ENCODE peak calls at places on chromosome 14, in ten cellular contexts. R is uterus; T is GM23248; N is iPS DF 6.9; Y is esophagus squamous epithelium; Z is lung; A is MM.1S; G is gastrocnemius medialis; D is CD8-positive, alpha-beta memory T cell; Q is astrocyte. W is an unnamed sample. For H3K36me3, the result is how much of the 10 kb centered on the place peaks cover.

GRCh38 chr14:76985540-76986260 is 42.8 kb downstream of the IRF2BPL start:
- DNase-seq in Z (no peak), Y (no peak), Q (peak), N (no peak), A (no peak), T (peak), R (no peak), D (no peak), G (no peak), W (peak)

GRCh38 chr14:63426838-63427237 is 108.1 kb upstream of the GPHB5 start:
- DNase-seq in Z (no peak), T (no peak), G (no peak), Q (peak), R (no peak), A (no peak), D (no peak), Y (no peak), N (no peak), W (no peak)

GRCh38 chr14:100914597-100915021 is 11.1 kb upstream of the RTL1 start:
- DNase-seq in Y (no peak), R (no peak), Z (no peak), G (no peak), T (peak), N (no peak), D (no peak), Q (peak), A (no peak), W (no peak)

GRCh38 chr14:79585845-79586244 is 625.5 kb downstream of the DIO2 start:
- DNase-seq in N (no peak), A (no peak), Z (no peak), R (no peak), Q (peak), G (no peak), Y (no peak), T (no peak), D (no peak), W (no peak)

GRCh38 chr14:52112336-52113018 is 43.6 kb upstream of the NID2 start:
- DNase-seq in R (no peak), A (no peak), T (peak), Z (no peak), Q (peak), N (no peak), Y (no peak), G (no peak), D (no peak), W (no peak)

GRCh38 chr14:44961151-44961729 is 507 bp downstream of the KLHL28 start:
- DNase-seq in Z (peak), R (peak), A (peak), G (peak), D (peak), Q (peak), N (no peak), T (peak), Y (no peak), W (peak)

GRCh38 chr14:51957950-51958349 is 31.4 kb upstream of the RTRAF start:
- DNase-seq in Z (no peak), Q (peak), G (no peak), D (no peak), T (peak), A (no peak), Y (no peak), N (no peak), R (no peak), W (no peak)

GRCh38 chr14:70771781-70772212 is 37.5 kb downstream of the MAP3K9 start:
- DNase-seq in T (no peak), Q (peak), A (no peak), R (no peak), G (no peak), N (peak), Y (no peak), Z (no peak), D (no peak), W (peak)

GRCh38 chr14:94601961-94602391 is 10.2 kb upstream of the SERPINA3 start:
- DNase-seq in G (peak), Q (peak), Y (no peak), D (no peak), A (no peak), T (peak), R (peak), Z (peak), N (no peak), W (peak)

GRCh38 chr14:92400579-92401444 is 77.8 kb downstream of the SLC24A4 start:
- DNase-seq in D (no peak), Z (no peak), Q (no peak), G (no peak), R (no peak), A (no peak), Y (no peak), T (no peak), N (no peak), W (no peak)

GRCh38 chr14:73712540-73713141 is 1.5 kb downstream of the PNMA1 start:
- DNase-seq in A (no peak), Q (no peak), N (no peak), D (no peak), R (no peak), Y (no peak), G (no peak), T (peak), Z (no peak), W (peak)

GRCh38 chr14:50633954-50634353 is 34.2 kb downstream of the SAV1 start:
- DNase-seq in Z (no peak), Q (no peak), N (no peak), Y (no peak), G (no peak), A (no peak), D (no peak), T (no peak), R (no peak), W (no peak)

GRCh38 chr14:68145036-68145435 is 325.5 kb downstream of the RAD51B start:
- DNase-seq in R (no peak), T (no peak), N (no peak), A (no peak), G (no peak), Z (no peak), Q (no peak), D (no peak), Y (no peak), W (no peak)

GRCh38 chr14:94162466-94162865 is 11.7 kb upstream of the PPP4R4 start:
- DNase-seq in G (no peak), D (no peak), T (no peak), Z (no peak), A (no peak), Q (no peak), Y (no peak), N (no peak), R (no peak), W (no peak)

GRCh38 chr14:23186913-23187654 is 3.6 kb upstream of the SLC7A8 start:
- DNase-seq in N (no peak), Y (no peak), R (peak), A (peak), G (peak), D (no peak), T (peak), Q (peak), Z (no peak), W (peak)

GRCh38 chr14:92481811-92482559 is 31.6 kb upstream of the RIN3 start:
- DNase-seq in R (no peak), D (no peak), A (no peak), Y (no peak), G (no peak), N (no peak), T (no peak), Q (no peak), Z (peak), W (no peak)

GRCh38 chr14:61555056-61555838 is 140.1 kb upstream of the HIF1A start:
- DNase-seq in Z (no peak), Y (no peak), D (no peak), R (no peak), N (no peak), T (peak), Q (peak), G (no peak), A (no peak), W (no peak)

GRCh38 chr14:80350707-80351106 is 139.4 kb upstream of the DIO2 start:
- DNase-seq in Y (no peak), Z (no peak), Q (no peak), T (no peak), R (no peak), D (no peak), A (no peak), G (no peak), N (no peak), W (no peak)

GRCh38 chr14:95183532-95184412 is 26.4 kb upstream of the DICER1 start:
- DNase-seq in A (no peak), Q (no peak), Z (no peak), G (no peak), N (no peak), Y (no peak), T (no peak), R (no peak), D (no peak), W (no peak)

GRCh38 chr14:100868621-100869370 is 34.7 kb downstream of the RTL1 start:
- DNase-seq in R (no peak), A (no peak), Q (no peak), N (no peak), Y (no peak), Z (no peak), G (no peak), T (no peak), D (no peak), W (no peak)

DNA sequence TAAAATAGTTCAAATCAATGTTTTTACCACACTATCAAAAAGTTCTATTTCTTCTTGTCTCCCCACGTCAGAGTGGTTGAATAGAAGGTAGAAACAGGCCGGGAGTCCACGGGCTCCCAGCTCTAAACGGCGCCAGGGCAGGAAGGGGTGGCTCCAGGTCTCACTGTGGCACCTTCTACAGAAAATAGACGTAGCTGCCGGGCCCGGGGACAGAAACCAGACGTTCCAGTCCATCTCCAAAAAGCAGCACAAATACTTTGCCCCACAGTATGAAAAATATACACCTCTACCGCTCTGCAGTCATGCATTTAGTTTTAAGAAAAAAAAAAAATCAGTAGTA is 30.9 kb downstream of the CCNK start:
- DNase-seq in Q (no peak), A (no peak), D (no peak), G (no peak), Y (no peak), R (no peak), Z (no peak), N (no peak), T (no peak), W (no peak)
- H3K36me3 ChIP-seq in Q (under half), A (under half), D (under half), G (under half), Y (half or more), R (under half), Z (under half), N (under half), T (under half), W (under half)

DNA sequence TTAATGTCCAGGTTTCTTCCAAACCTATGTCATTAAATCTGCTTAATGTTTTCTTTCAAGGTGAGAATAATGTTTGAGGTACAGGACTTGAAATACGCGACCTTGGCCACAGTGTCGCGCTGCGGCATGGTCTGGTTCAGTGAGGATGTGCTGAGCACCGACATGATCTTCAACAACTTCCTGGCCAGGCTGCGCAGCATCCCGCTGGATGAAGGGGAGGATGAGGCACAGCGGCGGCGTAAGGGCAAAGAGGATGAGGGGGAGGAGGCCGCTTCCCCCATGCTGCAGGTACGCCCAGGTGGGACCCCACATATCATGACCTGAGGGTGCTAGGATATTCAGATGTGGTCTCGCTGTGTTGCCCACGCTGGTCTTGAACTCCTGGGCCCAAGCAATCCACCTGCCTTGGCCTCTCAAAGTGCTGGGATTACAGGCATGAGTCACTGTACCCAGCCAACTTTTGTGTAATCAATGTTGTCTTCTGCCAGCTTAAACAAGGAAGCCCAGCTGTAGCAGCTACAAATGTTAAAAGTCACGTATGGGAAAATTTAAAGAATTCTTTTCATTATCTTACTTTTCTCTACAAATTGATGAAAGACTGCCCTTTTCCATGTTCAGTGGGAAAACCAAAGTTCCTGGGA is 50.8 kb downstream of the DYNC1H1 start:
- DNase-seq in T (peak), Q (no peak), D (no peak), G (no peak), Y (no peak), A (no peak), Z (no peak), R (no peak), N (no peak), W (no peak)
- H3K36me3 ChIP-seq in T (half or more), Q (half or more), D (half or more), G (half or more), Y (half or more), A (under half), Z (half or more), R (under half), N (half or more), W (half or more)

DNA sequence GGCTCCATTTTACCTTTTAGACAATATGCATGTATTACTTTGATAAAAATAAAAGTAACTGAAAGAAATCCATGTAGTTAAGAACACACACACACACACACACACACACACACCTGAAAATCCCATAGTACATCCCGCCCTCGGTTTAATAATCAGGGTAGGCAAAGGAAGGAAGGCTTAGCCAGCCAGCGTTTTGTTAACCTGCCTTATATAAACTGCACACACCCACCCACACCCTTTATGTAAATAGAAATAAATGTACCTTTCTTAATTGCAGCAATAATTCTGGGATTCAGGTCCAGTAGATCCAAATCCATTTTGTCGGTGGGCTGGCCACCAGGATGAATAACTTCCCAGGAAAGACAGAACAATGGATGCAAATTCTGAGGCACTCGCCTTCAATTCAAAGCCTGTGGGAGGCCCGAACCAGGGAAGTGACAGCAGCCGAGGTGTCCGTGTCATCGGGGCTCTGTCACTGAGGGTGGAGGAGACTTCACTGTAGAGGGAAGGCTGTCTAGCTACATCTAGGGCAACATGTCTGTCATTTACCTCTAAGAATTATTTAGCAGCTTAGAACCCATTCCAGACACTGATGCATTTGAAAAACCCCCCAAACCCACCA is 4.4 kb downstream of the XRCC3 start:
- DNase-seq in A (no peak), G (no peak), T (no peak), Q (no peak), Y (no peak), Z (no peak), R (no peak), N (no peak), D (no peak), W (peak)
- H3K36me3 ChIP-seq in A (under half), G (under half), T (under half), Q (under half), Y (under half), Z (under half), R (under half), N (under half), D (under half), W (under half)

GRCh38 chr14:35083530-35084150 is 37.6 kb downstream of the FAM177A1 start:
- DNase-seq in R (no peak), Y (no peak), Z (no peak), G (no peak), A (no peak), Q (no peak), N (no peak), T (no peak), D (no peak), W (no peak)
- H3K36me3 ChIP-seq in R (under half), Y (half or more), Z (under half), G (half or more), A (under half), Q (under half), N (under half), T (under half), D (under half), W (under half)

GRCh38 chr14:56953884-56954283 is 143.6 kb upstream of the OTX2 start:
- DNase-seq in R (no peak), Z (no peak), D (no peak), G (no peak), A (no peak), T (no peak), Q (no peak), N (no peak), Y (no peak), W (no peak)
- H3K36me3 ChIP-seq in R (under half), Z (under half), D (under half), G (under half), A (under half), T (under half), Q (under half), N (under half), Y (under half), W (under half)

DNA sequence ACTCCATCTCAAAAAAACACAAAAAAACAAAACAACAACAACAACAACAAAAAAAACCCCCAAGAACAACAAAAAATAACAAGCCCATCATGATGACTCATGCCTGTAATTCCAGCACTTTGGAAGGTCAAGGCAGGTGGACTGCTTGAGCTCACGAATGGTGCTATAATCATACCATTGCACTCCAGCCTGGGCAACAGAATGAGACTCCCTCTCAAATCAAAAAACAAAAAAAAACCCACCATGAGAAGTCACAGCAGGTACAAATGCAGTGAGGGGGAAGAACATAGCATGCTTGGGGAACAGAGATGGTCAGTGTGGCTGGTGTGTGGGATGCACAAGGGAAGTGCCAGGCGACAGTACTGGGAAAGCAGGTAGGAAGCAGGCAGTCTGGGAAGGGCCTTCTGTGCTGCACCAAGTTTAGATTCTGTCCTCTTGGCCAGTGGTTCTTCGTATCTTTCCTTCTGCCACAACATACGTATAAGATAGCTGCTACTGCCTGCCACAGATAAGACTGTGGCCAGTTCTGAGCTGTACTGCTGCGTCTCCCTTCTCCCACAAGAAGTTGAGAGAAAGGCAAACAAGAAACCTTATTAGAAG is 28.0 kb downstream of the ATG14 start:
- DNase-seq in N (no peak), D (no peak), A (no peak), Z (no peak), T (no peak), R (no peak), G (peak), Q (peak), Y (no peak), W (no peak)
- H3K36me3 ChIP-seq in N (under half), D (under half), A (under half), Z (under half), T (under half), R (under half), G (under half), Q (under half), Y (half or more), W (under half)

GRCh38 chr14:69375722-69376121 is 22.4 kb downstream of the ERH start:
- DNase-seq in Q (no peak), Y (no peak), N (no peak), Z (no peak), G (no peak), R (no peak), T (no peak), A (no peak), D (no peak), W (no peak)

GRCh38 chr14:69374235-69374634 is 23.9 kb downstream of the ERH start:
- DNase-seq in Z (no peak), G (no peak), N (no peak), D (no peak), Y (no peak), T (no peak), A (no peak), Q (no peak), R (no peak), W (no peak)

GRCh38 chr14:69376439-69376838 is 21.7 kb downstream of the ERH start:
- DNase-seq in D (no peak), Z (no peak), A (no peak), Y (no peak), Q (peak), G (no peak), R (no peak), N (no peak), T (peak), W (no peak)

GRCh38 chr14:69373104-69373503 is 25.0 kb downstream of the ERH start:
- DNase-seq in A (no peak), Y (no peak), G (no peak), R (no peak), T (no peak), Q (no peak), D (no peak), N (no peak), Z (no peak), W (no peak)

DNA sequence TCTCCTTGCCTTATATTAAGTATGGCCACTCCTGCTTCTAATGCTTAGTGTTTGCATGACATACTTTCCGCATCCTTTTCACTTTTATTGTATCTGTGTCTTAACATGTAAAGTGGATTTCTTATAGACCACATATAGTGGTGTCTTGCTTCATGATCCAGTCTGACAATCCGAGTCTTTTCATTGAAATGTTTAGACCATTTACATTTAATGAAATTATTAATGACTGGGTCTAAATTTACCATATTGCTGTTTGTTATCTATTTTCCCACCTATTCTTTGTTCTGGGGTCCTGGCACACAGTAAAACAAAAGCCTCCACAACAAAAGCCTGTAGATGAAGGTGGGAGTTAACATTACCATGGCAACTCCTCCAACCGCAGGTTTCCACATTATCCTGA is 22.9 kb downstream of the ERH start:
- DNase-seq in N (no peak), T (no peak), Q (no peak), A (no peak), Z (no peak), Y (no peak), D (no peak), G (no peak), R (no peak), W (no peak)
- H3K36me3 ChIP-seq in N (under half), T (under half), Q (under half), A (under half), Z (under half), Y (half or more), D (under half), G (under half), R (under half), W (under half)

DNA sequence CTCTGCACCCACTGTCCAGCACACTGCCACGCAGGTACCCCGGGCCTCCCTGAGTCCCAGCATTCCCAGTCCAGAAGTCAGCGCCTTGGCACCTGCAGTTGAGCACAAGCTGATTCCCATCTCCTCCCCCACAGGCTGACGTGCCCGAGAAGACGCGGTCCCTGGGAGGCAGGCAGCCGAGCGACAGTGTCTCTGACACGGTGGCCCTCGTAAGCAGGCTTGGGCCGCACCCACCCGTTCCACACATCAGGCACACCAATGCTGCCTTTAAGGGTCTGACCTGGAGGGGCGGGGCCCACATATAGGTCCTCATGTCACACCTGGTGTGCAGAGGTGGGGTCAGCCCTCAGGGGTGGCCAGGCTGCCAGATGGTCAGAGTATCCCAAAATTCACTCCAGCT is 18.4 kb upstream of the TEX22 start:
- DNase-seq in R (no peak), T (no peak), Q (no peak), D (no peak), Y (no peak), G (no peak), Z (no peak), N (no peak), A (no peak), W (no peak)
- H3K36me3 ChIP-seq in R (under half), T (under half), Q (under half), D (under half), Y (half or more), G (under half), Z (under half), N (under half), A (under half), W (under half)

W was measured in H7.